ENCODE peak calls at places on chromosomes 6 and 20, in ten cellular contexts. B is heart right ventricle, U is GM20000, E is AG20443, W is psoas muscle, H is glomerular endothelial cell, R is HS-5, L is Panc1, S is nucleus accumbens, Q is RPMI8226. P is an unnamed sample.

GRCh38 chr6:110345025-110345424 is 13.1 kb downstream of the METTL24 start:
- DNase-seq in W (no peak), L (no peak), B (no peak), E (no peak), R (no peak), S (no peak), H (no peak), U (no peak), Q (no peak), P (no peak)

GRCh38 chr20:36575066-36575743 is 1.8 kb downstream of the TGIF2 start:
- DNase-seq in S (no peak), L (no peak), B (peak), U (peak), R (no peak), H (no peak), E (peak), Q (peak), W (peak), P (no peak)

GRCh38 chr6:44489912-44490604 is 102.6 kb downstream of the CDC5L start:
- DNase-seq in U (no peak), R (peak), B (no peak), S (no peak), L (peak), W (no peak), H (peak), Q (no peak), E (peak), P (peak)

GRCh38 chr6:108268845-108269244 is 8.0 kb upstream of the SNX3 start:
- DNase-seq in U (no peak), Q (no peak), W (no peak), S (no peak), L (no peak), R (no peak), B (no peak), E (no peak), H (no peak), P (no peak)

GRCh38 chr6:3798211-3798909 is 46.8 kb upstream of the PXDC1 start:
- DNase-seq in B (no peak), H (no peak), L (no peak), U (no peak), Q (peak), E (no peak), R (no peak), W (no peak), S (no peak), P (no peak)

GRCh38 chr20:38755324-38755910 is 7.2 kb downstream of the ACTR5 start:
- DNase-seq in B (no peak), E (no peak), H (no peak), U (no peak), R (no peak), L (no peak), S (no peak), W (no peak), Q (peak), P (no peak)

GRCh38 chr6:62808575-62809293 is 402.5 kb upstream of the FKBP1C start:
- DNase-seq in S (no peak), H (no peak), E (no peak), Q (no peak), B (no peak), L (no peak), U (no peak), R (no peak), W (no peak), P (peak)

GRCh38 chr20:10519361-10520048 is 84.4 kb downstream of the SLX4IP start:
- DNase-seq in W (no peak), S (no peak), E (no peak), L (no peak), Q (no peak), U (no peak), H (no peak), R (peak), B (no peak), P (no peak)

GRCh38 chr6:116451916-116452315 is 9.3 kb upstream of the CALHM6 start:
- DNase-seq in R (no peak), Q (no peak), L (no peak), S (no peak), H (no peak), B (no peak), U (no peak), E (no peak), W (no peak), P (no peak)

GRCh38 chr6:170087946-170088348 is 202.9 kb downstream of the DLL1 start:
- DNase-seq in S (no peak), H (no peak), U (peak), W (peak), E (no peak), B (no peak), L (no peak), R (no peak), Q (peak), P (no peak)

GRCh38 chr20:58048096-58048702 is 180.3 kb downstream of the ANKRD60 start:
- DNase-seq in H (peak), R (peak), U (no peak), L (no peak), B (no peak), Q (peak), S (no peak), W (no peak), E (peak), P (peak)

GRCh38 chr6:4740032-4740431 is 36.2 kb upstream of the CDYL start:
- DNase-seq in U (no peak), R (no peak), S (no peak), L (no peak), W (no peak), H (no peak), Q (no peak), B (no peak), E (no peak), P (no peak)

GRCh38 chr6:34377984-34378383 is 14.5 kb downstream of the NUDT3 start:
- DNase-seq in W (no peak), Q (no peak), U (no peak), E (no peak), B (no peak), H (no peak), S (no peak), L (no peak), R (no peak), P (no peak)

GRCh38 chr6:169692516-169692915 is 9.3 kb downstream of the WDR27 start:
- DNase-seq in R (no peak), W (no peak), B (no peak), L (no peak), Q (no peak), S (no peak), E (no peak), H (no peak), U (no peak), P (no peak)

GRCh38 chr6:80437186-80437585 is 330.7 kb downstream of the BCKDHB start:
- DNase-seq in S (no peak), R (no peak), H (no peak), W (no peak), U (no peak), B (no peak), Q (no peak), L (no peak), E (no peak), P (no peak)

GRCh38 chr6:13807691-13808090 is 6.7 kb downstream of the MCUR1 start:
- DNase-seq in B (no peak), W (no peak), H (no peak), S (no peak), Q (no peak), R (no peak), E (no peak), L (no peak), U (no peak), P (no peak)

GRCh38 chr20:19269737-19270325 is 57.4 kb downstream of the SLC24A3 start:
- DNase-seq in B (no peak), W (no peak), Q (no peak), R (peak), S (no peak), L (no peak), E (no peak), H (no peak), U (no peak), P (no peak)

GRCh38 chr20:6162239-6162638 is 39.4 kb upstream of the FERMT1 start:
- DNase-seq in U (no peak), E (no peak), S (peak), W (peak), Q (no peak), B (peak), H (no peak), R (no peak), L (no peak), P (no peak)

GRCh38 chr6:162998777-162999176 is 271.0 kb downstream of the PACRG start:
- DNase-seq in U (no peak), B (no peak), E (no peak), L (no peak), S (no peak), H (no peak), R (no peak), W (no peak), Q (no peak), P (no peak)

GRCh38 chr6:142945446-142946180 is 637 bp upstream of the HIVEP2 start:
- DNase-seq in E (peak), U (peak), R (no peak), Q (peak), L (no peak), W (peak), H (no peak), B (peak), S (no peak), P (no peak)

P was measured in kidney epithelial cell.